ENCODE peak calls at places on chromosomes 3 and 15, in nine cellular contexts. One of them, this sample, is unnamed. For H3K4me1, the result is how much of the 10 kb centered on the place peaks cover.

GRCh38 chr3:56468184-56469106 is at the start of gene ERC2:
- DNase-seq in A549: peak
- DNase-seq in breast epithelium: no peak
- DNase-seq in GM23338: peak
- DNase-seq in mucosa of descending colon: peak
- DNase-seq in cardiac muscle cell: peak
- DNase-seq in lower lobe of right lung: peak
- DNase-seq in heart left ventricle: peak
- DNase-seq in psoas muscle: peak
- DNase-seq in this sample: peak

GRCh38 chr15:38085931-38086562 is 151.6 kb downstream of the TMCO5A start:
- DNase-seq in lower lobe of right lung: no peak
- DNase-seq in mucosa of descending colon: no peak
- DNase-seq in GM23338: no peak
- DNase-seq in heart left ventricle: no peak
- DNase-seq in psoas muscle: no peak
- DNase-seq in A549: no peak
- DNase-seq in cardiac muscle cell: no peak
- DNase-seq in breast epithelium: no peak
- DNase-seq in this sample: no peak

GRCh38 chr3:62582495-62583172 is 209.3 kb upstream of the FEZF2 start:
- DNase-seq in mucosa of descending colon: no peak
- DNase-seq in psoas muscle: no peak
- DNase-seq in cardiac muscle cell: no peak
- DNase-seq in GM23338: no peak
- DNase-seq in lower lobe of right lung: no peak
- DNase-seq in heart left ventricle: no peak
- DNase-seq in breast epithelium: no peak
- DNase-seq in A549: no peak
- DNase-seq in this sample: no peak

GRCh38 chr3:156516951-156517350 is 38.0 kb downstream of the SSR3 start:
- DNase-seq in cardiac muscle cell: no peak
- DNase-seq in A549: no peak
- DNase-seq in heart left ventricle: no peak
- DNase-seq in breast epithelium: no peak
- DNase-seq in GM23338: no peak
- DNase-seq in psoas muscle: no peak
- DNase-seq in mucosa of descending colon: no peak
- DNase-seq in lower lobe of right lung: no peak
- DNase-seq in this sample: no peak

GRCh38 chr3:45387171-45387570 is 1.2 kb upstream of the LARS2 start:
- DNase-seq in mucosa of descending colon: no peak
- DNase-seq in GM23338: no peak
- DNase-seq in cardiac muscle cell: no peak
- DNase-seq in breast epithelium: no peak
- DNase-seq in psoas muscle: no peak
- DNase-seq in A549: no peak
- DNase-seq in heart left ventricle: no peak
- DNase-seq in lower lobe of right lung: no peak
- DNase-seq in this sample: no peak

GRCh38 chr3:158672293-158673176 is at the start of gene LXN:
- DNase-seq in GM23338: peak
- DNase-seq in mucosa of descending colon: peak
- DNase-seq in lower lobe of right lung: peak
- DNase-seq in A549: peak
- DNase-seq in heart left ventricle: peak
- DNase-seq in cardiac muscle cell: peak
- DNase-seq in breast epithelium: peak
- DNase-seq in psoas muscle: peak
- DNase-seq in this sample: peak

GRCh38 chr3:127747751-127748521 is 74.4 kb downstream of the MGLL start:
- DNase-seq in cardiac muscle cell: no peak
- DNase-seq in breast epithelium: peak
- DNase-seq in GM23338: no peak
- DNase-seq in lower lobe of right lung: peak
- DNase-seq in mucosa of descending colon: peak
- DNase-seq in psoas muscle: peak
- DNase-seq in heart left ventricle: peak
- DNase-seq in A549: peak
- DNase-seq in this sample: peak

GRCh38 chr3:192726386-192726785 is 955 bp downstream of the FGF12 start:
- DNase-seq in breast epithelium: no peak
- DNase-seq in lower lobe of right lung: no peak
- DNase-seq in A549: no peak
- DNase-seq in cardiac muscle cell: no peak
- DNase-seq in GM23338: no peak
- DNase-seq in psoas muscle: no peak
- DNase-seq in mucosa of descending colon: no peak
- DNase-seq in heart left ventricle: no peak
- DNase-seq in this sample: no peak

GRCh38 chr3:194277547-194278091 is 73.5 kb downstream of the CPN2 start:
- DNase-seq in psoas muscle: peak
- DNase-seq in A549: no peak
- DNase-seq in heart left ventricle: peak
- DNase-seq in lower lobe of right lung: peak
- DNase-seq in cardiac muscle cell: no peak
- DNase-seq in GM23338: no peak
- DNase-seq in mucosa of descending colon: no peak
- DNase-seq in breast epithelium: peak
- DNase-seq in this sample: no peak

GRCh38 chr15:51649659-51650521 is 27.3 kb upstream of the DMXL2 start:
- DNase-seq in breast epithelium: no peak
- DNase-seq in psoas muscle: no peak
- DNase-seq in mucosa of descending colon: peak
- DNase-seq in heart left ventricle: peak
- DNase-seq in lower lobe of right lung: no peak
- DNase-seq in A549: peak
- DNase-seq in GM23338: peak
- DNase-seq in cardiac muscle cell: peak
- DNase-seq in this sample: no peak

GRCh38 chr3:69936266-69936665 is 63.3 kb upstream of the SAMMSON start:
- DNase-seq in psoas muscle: no peak
- DNase-seq in breast epithelium: no peak
- DNase-seq in A549: no peak
- DNase-seq in lower lobe of right lung: no peak
- DNase-seq in mucosa of descending colon: no peak
- DNase-seq in cardiac muscle cell: no peak
- DNase-seq in heart left ventricle: no peak
- DNase-seq in GM23338: no peak
- DNase-seq in this sample: no peak
- TF ChIP-seq CTCF in psoas muscle: no peak
- TF ChIP-seq CTCF in breast epithelium: no peak
- TF ChIP-seq CTCF in A549: no peak
- TF ChIP-seq CTCF in lower lobe of right lung: no peak
- TF ChIP-seq CTCF in mucosa of descending colon: no peak
- TF ChIP-seq CTCF in cardiac muscle cell: no peak
- TF ChIP-seq CTCF in heart left ventricle: no peak
- TF ChIP-seq CTCF in GM23338: no peak
- TF ChIP-seq CTCF in this sample: no peak

GRCh38 chr15:59205839-59206622 is 612 bp upstream of the LDHAL6B start:
- DNase-seq in breast epithelium: no peak
- DNase-seq in GM23338: no peak
- DNase-seq in cardiac muscle cell: no peak
- DNase-seq in heart left ventricle: no peak
- DNase-seq in lower lobe of right lung: no peak
- DNase-seq in psoas muscle: no peak
- DNase-seq in mucosa of descending colon: no peak
- DNase-seq in A549: no peak
- DNase-seq in this sample: no peak
- H3K4me3 ChIP-seq in breast epithelium: no peak
- H3K4me3 ChIP-seq in GM23338: no peak
- H3K4me3 ChIP-seq in cardiac muscle cell: no peak
- H3K4me3 ChIP-seq in heart left ventricle: no peak
- H3K4me3 ChIP-seq in lower lobe of right lung: no peak
- H3K4me3 ChIP-seq in psoas muscle: no peak
- H3K4me3 ChIP-seq in mucosa of descending colon: no peak
- H3K4me3 ChIP-seq in A549: no peak
- H3K4me3 ChIP-seq in this sample: no peak

GRCh38 chr15:41881086-41881485 is 12.8 kb downstream of the SPTBN5 start:
- DNase-seq in lower lobe of right lung: no peak
- DNase-seq in GM23338: no peak
- DNase-seq in mucosa of descending colon: no peak
- DNase-seq in A549: no peak
- DNase-seq in psoas muscle: no peak
- DNase-seq in cardiac muscle cell: no peak
- DNase-seq in heart left ventricle: no peak
- DNase-seq in breast epithelium: no peak
- DNase-seq in this sample: no peak
- H3K4me1 ChIP-seq in lower lobe of right lung: under half
- H3K4me1 ChIP-seq in GM23338: under half
- H3K4me1 ChIP-seq in mucosa of descending colon: under half
- H3K4me1 ChIP-seq in A549: under half
- H3K4me1 ChIP-seq in psoas muscle: under half
- H3K4me1 ChIP-seq in cardiac muscle cell: under half
- H3K4me1 ChIP-seq in heart left ventricle: under half
- H3K4me1 ChIP-seq in breast epithelium: under half
- H3K4me1 ChIP-seq in this sample: under half

GRCh38 chr3:50487181-50487580 is 16.3 kb downstream of the CACNA2D2 start:
- DNase-seq in heart left ventricle: no peak
- DNase-seq in lower lobe of right lung: no peak
- DNase-seq in cardiac muscle cell: no peak
- DNase-seq in mucosa of descending colon: no peak
- DNase-seq in breast epithelium: no peak
- DNase-seq in A549: peak
- DNase-seq in GM23338: peak
- DNase-seq in psoas muscle: no peak
- DNase-seq in this sample: no peak
- TF ChIP-seq CTCF in heart left ventricle: no peak
- TF ChIP-seq CTCF in lower lobe of right lung: no peak
- TF ChIP-seq CTCF in cardiac muscle cell: no peak
- TF ChIP-seq CTCF in mucosa of descending colon: no peak
- TF ChIP-seq CTCF in breast epithelium: no peak
- TF ChIP-seq CTCF in A549: no peak
- TF ChIP-seq CTCF in GM23338: no peak
- TF ChIP-seq CTCF in psoas muscle: no peak
- TF ChIP-seq CTCF in this sample: no peak

GRCh38 chr15:92909131-92909781 is 9.1 kb downstream of the CHD2 start:
- DNase-seq in psoas muscle: no peak
- DNase-seq in heart left ventricle: no peak
- DNase-seq in mucosa of descending colon: no peak
- DNase-seq in GM23338: no peak
- DNase-seq in cardiac muscle cell: no peak
- DNase-seq in breast epithelium: no peak
- DNase-seq in A549: no peak
- DNase-seq in lower lobe of right lung: no peak
- DNase-seq in this sample: no peak

GRCh38 chr15:92907880-92908279 is 7.8 kb downstream of the CHD2 start:
- DNase-seq in GM23338: no peak
- DNase-seq in psoas muscle: no peak
- DNase-seq in breast epithelium: no peak
- DNase-seq in heart left ventricle: no peak
- DNase-seq in A549: no peak
- DNase-seq in lower lobe of right lung: no peak
- DNase-seq in cardiac muscle cell: no peak
- DNase-seq in mucosa of descending colon: no peak
- DNase-seq in this sample: no peak

GRCh38 chr15:92907229-92907628 is 7.1 kb downstream of the CHD2 start:
- DNase-seq in psoas muscle: no peak
- DNase-seq in cardiac muscle cell: no peak
- DNase-seq in lower lobe of right lung: no peak
- DNase-seq in mucosa of descending colon: no peak
- DNase-seq in GM23338: no peak
- DNase-seq in heart left ventricle: no peak
- DNase-seq in A549: no peak
- DNase-seq in breast epithelium: no peak
- DNase-seq in this sample: no peak

GRCh38 chr15:92908369-92909057 is 8.4 kb downstream of the CHD2 start:
- DNase-seq in mucosa of descending colon: no peak
- DNase-seq in heart left ventricle: no peak
- DNase-seq in A549: no peak
- DNase-seq in psoas muscle: no peak
- DNase-seq in breast epithelium: no peak
- DNase-seq in cardiac muscle cell: no peak
- DNase-seq in lower lobe of right lung: no peak
- DNase-seq in GM23338: no peak
- DNase-seq in this sample: no peak

GRCh38 chr15:92910451-92910850 is 10.3 kb downstream of the CHD2 start:
- DNase-seq in GM23338: no peak
- DNase-seq in heart left ventricle: no peak
- DNase-seq in cardiac muscle cell: no peak
- DNase-seq in mucosa of descending colon: no peak
- DNase-seq in A549: no peak
- DNase-seq in psoas muscle: no peak
- DNase-seq in lower lobe of right lung: no peak
- DNase-seq in breast epithelium: no peak
- DNase-seq in this sample: no peak
- H3K4me3 ChIP-seq in GM23338: no peak
- H3K4me3 ChIP-seq in heart left ventricle: no peak
- H3K4me3 ChIP-seq in cardiac muscle cell: no peak
- H3K4me3 ChIP-seq in mucosa of descending colon: no peak
- H3K4me3 ChIP-seq in A549: no peak
- H3K4me3 ChIP-seq in psoas muscle: peak
- H3K4me3 ChIP-seq in lower lobe of right lung: no peak
- H3K4me3 ChIP-seq in breast epithelium: no peak
- H3K4me3 ChIP-seq in this sample: no peak

DNA sequence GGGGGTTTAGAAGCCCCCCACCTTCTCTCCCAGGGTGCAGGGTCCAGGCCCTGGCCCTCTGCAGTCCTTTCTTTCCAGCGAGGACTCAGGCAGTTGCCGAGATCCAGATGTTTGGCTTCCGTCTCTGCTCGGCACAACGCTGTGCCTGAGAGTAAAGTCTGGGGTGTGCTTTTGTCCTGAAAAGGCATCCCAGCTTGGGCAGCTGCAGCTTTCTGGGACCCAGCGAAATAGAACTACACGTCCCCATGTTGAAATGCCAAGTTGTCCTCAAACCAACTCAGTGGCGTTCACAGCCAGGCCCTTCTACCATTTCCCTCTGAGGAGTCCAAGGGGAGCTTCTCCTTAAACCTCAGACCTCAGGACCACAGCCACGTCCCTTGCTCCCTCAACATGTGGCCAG is 23.1 kb downstream of the FGD5 start:
- DNase-seq in heart left ventricle: no peak
- DNase-seq in lower lobe of right lung: no peak
- DNase-seq in psoas muscle: no peak
- DNase-seq in cardiac muscle cell: no peak
- DNase-seq in mucosa of descending colon: no peak
- DNase-seq in GM23338: no peak
- DNase-seq in breast epithelium: no peak
- DNase-seq in A549: no peak
- DNase-seq in this sample: no peak
- H3K4me1 ChIP-seq in heart left ventricle: under half
- H3K4me1 ChIP-seq in lower lobe of right lung: half or more
- H3K4me1 ChIP-seq in psoas muscle: under half
- H3K4me1 ChIP-seq in cardiac muscle cell: under half
- H3K4me1 ChIP-seq in mucosa of descending colon: under half
- H3K4me1 ChIP-seq in GM23338: under half
- H3K4me1 ChIP-seq in breast epithelium: under half
- H3K4me1 ChIP-seq in A549: under half
- H3K4me1 ChIP-seq in this sample: under half

GRCh38 chr15:25710184-25710583 is 152.9 kb downstream of the ATP10A start:
- DNase-seq in mucosa of descending colon: peak
- DNase-seq in A549: peak
- DNase-seq in breast epithelium: no peak
- DNase-seq in cardiac muscle cell: peak
- DNase-seq in GM23338: peak
- DNase-seq in lower lobe of right lung: peak
- DNase-seq in psoas muscle: peak
- DNase-seq in heart left ventricle: no peak
- DNase-seq in this sample: peak
- TF ChIP-seq CTCF in mucosa of descending colon: peak
- TF ChIP-seq CTCF in A549: peak
- TF ChIP-seq CTCF in breast epithelium: peak
- TF ChIP-seq CTCF in cardiac muscle cell: peak
- TF ChIP-seq CTCF in GM23338: peak
- TF ChIP-seq CTCF in lower lobe of right lung: peak
- TF ChIP-seq CTCF in psoas muscle: peak
- TF ChIP-seq CTCF in heart left ventricle: peak
- TF ChIP-seq CTCF in this sample: peak